ENCODE peak calls at places on chromosomes 1 and 21, in six cellular contexts. S is ureter, J is bronchial epithelial cell, F is activated T-cell treated with anti-CD3 and anti-CD28 coated beads for 24 hours, D is M059J, T is NCI-H1105. N is an unnamed sample.

GRCh38 chr1:55589656-55590297 is 374.6 kb upstream of the USP24 start:
- DNase-seq in S (no peak), J (peak), F (no peak), D (peak), T (no peak), N (no peak)

GRCh38 chr1:109764561-109765482 is 1.1 kb upstream of the EPS8L3 start:
- DNase-seq in S (peak), J (no peak), F (no peak), D (no peak), T (no peak), N (peak)

GRCh38 chr1:155816351-155816750 is 40.7 kb downstream of the GON4L start:
- DNase-seq in S (no peak), J (no peak), F (no peak), D (no peak), T (no peak), N (no peak)

GRCh38 chr1:24725209-24725651 is 20.0 kb upstream of the CLIC4 start:
- DNase-seq in S (no peak), J (no peak), F (no peak), D (peak), T (no peak), N (no peak)

GRCh38 chr1:82226198-82226505 is 425.4 kb downstream of the ADGRL2 start:
- DNase-seq in S (no peak), J (peak), F (no peak), D (no peak), T (peak), N (no peak)

GRCh38 chr1:3117879-3118278 is 48.9 kb downstream of the PRDM16 start:
- DNase-seq in S (no peak), J (no peak), F (no peak), D (no peak), T (no peak), N (no peak)

GRCh38 chr1:24179251-24179895 is 7.7 kb downstream of the IFNLR1 start:
- DNase-seq in S (no peak), J (no peak), F (no peak), D (no peak), T (no peak), N (no peak)

GRCh38 chr1:6098303-6099215 is 52.9 kb downstream of the KCNAB2 start:
- DNase-seq in S (no peak), J (no peak), F (no peak), D (no peak), T (no peak), N (no peak)

GRCh38 chr1:115668579-115668978 is 26.8 kb downstream of the VANGL1 start:
- DNase-seq in S (no peak), J (peak), F (no peak), D (peak), T (no peak), N (no peak)

GRCh38 chr1:53979712-53980450 is 33.7 kb downstream of the LRRC42 start:
- DNase-seq in S (no peak), J (no peak), F (no peak), D (no peak), T (no peak), N (no peak)

GRCh38 chr21:26842976-26843911 is 2.0 kb downstream of the ADAMTS1 start:
- DNase-seq in S (peak), J (peak), F (no peak), D (peak), T (no peak), N (peak)

GRCh38 chr1:225762444-225762843 is 15.2 kb upstream of the SRP9 start:
- DNase-seq in S (no peak), J (peak), F (no peak), D (no peak), T (no peak), N (peak)

GRCh38 chr21:46178961-46179360 is 5.3 kb downstream of the SPATC1L start:
- DNase-seq in S (no peak), J (no peak), F (no peak), D (no peak), T (no peak), N (peak)

GRCh38 chr1:114153051-114153620 is 533 bp downstream of the SYT6 start:
- DNase-seq in S (no peak), J (no peak), F (no peak), D (no peak), T (peak), N (peak)

N was measured in sciatic nerve.